ENCODE peak calls at places on chromosomes 11 and 22, in seven cellular contexts. One of them, this sample, is unnamed.

GRCh38 chr22:38761202-38762162 is 5.7 kb upstream of the SUN2 start:
- DNase-seq in SW 1271: no peak
- DNase-seq in stimulated activated CD8-positive, alpha-beta memory T cell treated with anti-CD3 and anti-CD28 coated beads, Interleukin-4, amount 100 ng/mL, for 24 hours: no peak
- DNase-seq in HEK293T: no peak
- DNase-seq in colonic mucosa: no peak
- DNase-seq in T follicular helper cell: no peak
- DNase-seq in fibroblast of mammary gland: no peak
- DNase-seq in this sample: no peak

GRCh38 chr11:36233226-36233625 is 56.0 kb downstream of the COMMD9 start:
- DNase-seq in SW 1271: no peak
- DNase-seq in stimulated activated CD8-positive, alpha-beta memory T cell treated with anti-CD3 and anti-CD28 coated beads, Interleukin-4, amount 100 ng/mL, for 24 hours: no peak
- DNase-seq in HEK293T: no peak
- DNase-seq in colonic mucosa: no peak
- DNase-seq in T follicular helper cell: no peak
- DNase-seq in fibroblast of mammary gland: peak
- DNase-seq in this sample: no peak

GRCh38 chr22:43974028-43974545 is 18.8 kb downstream of the SAMM50 start:
- DNase-seq in SW 1271: no peak
- DNase-seq in stimulated activated CD8-positive, alpha-beta memory T cell treated with anti-CD3 and anti-CD28 coated beads, Interleukin-4, amount 100 ng/mL, for 24 hours: no peak
- DNase-seq in HEK293T: no peak
- DNase-seq in colonic mucosa: no peak
- DNase-seq in T follicular helper cell: no peak
- DNase-seq in fibroblast of mammary gland: no peak
- DNase-seq in this sample: peak

GRCh38 chr11:86798988-86799387 is 1.4 kb upstream of the PRSS23 start:
- DNase-seq in SW 1271: no peak
- DNase-seq in stimulated activated CD8-positive, alpha-beta memory T cell treated with anti-CD3 and anti-CD28 coated beads, Interleukin-4, amount 100 ng/mL, for 24 hours: no peak
- DNase-seq in HEK293T: no peak
- DNase-seq in colonic mucosa: no peak
- DNase-seq in T follicular helper cell: no peak
- DNase-seq in fibroblast of mammary gland: peak
- DNase-seq in this sample: no peak

GRCh38 chr22:39943366-39943765 is 16.8 kb upstream of the TMA7B start:
- DNase-seq in SW 1271: no peak
- DNase-seq in stimulated activated CD8-positive, alpha-beta memory T cell treated with anti-CD3 and anti-CD28 coated beads, Interleukin-4, amount 100 ng/mL, for 24 hours: no peak
- DNase-seq in HEK293T: peak
- DNase-seq in colonic mucosa: no peak
- DNase-seq in T follicular helper cell: no peak
- DNase-seq in fibroblast of mammary gland: no peak
- DNase-seq in this sample: no peak

GRCh38 chr11:133936551-133936950 is 20.2 kb downstream of the IGSF9B start:
- DNase-seq in SW 1271: no peak
- DNase-seq in stimulated activated CD8-positive, alpha-beta memory T cell treated with anti-CD3 and anti-CD28 coated beads, Interleukin-4, amount 100 ng/mL, for 24 hours: no peak
- DNase-seq in HEK293T: no peak
- DNase-seq in colonic mucosa: no peak
- DNase-seq in T follicular helper cell: no peak
- DNase-seq in fibroblast of mammary gland: no peak
- DNase-seq in this sample: no peak

GRCh38 chr11:64081663-64082442 is 46.1 kb downstream of the FLRT1 start:
- DNase-seq in SW 1271: no peak
- DNase-seq in stimulated activated CD8-positive, alpha-beta memory T cell treated with anti-CD3 and anti-CD28 coated beads, Interleukin-4, amount 100 ng/mL, for 24 hours: no peak
- DNase-seq in HEK293T: no peak
- DNase-seq in colonic mucosa: no peak
- DNase-seq in T follicular helper cell: no peak
- DNase-seq in fibroblast of mammary gland: no peak
- DNase-seq in this sample: no peak

GRCh38 chr11:59770324-59770723 is 15.1 kb downstream of the STX3 start:
- DNase-seq in SW 1271: no peak
- DNase-seq in stimulated activated CD8-positive, alpha-beta memory T cell treated with anti-CD3 and anti-CD28 coated beads, Interleukin-4, amount 100 ng/mL, for 24 hours: no peak
- DNase-seq in HEK293T: no peak
- DNase-seq in colonic mucosa: no peak
- DNase-seq in T follicular helper cell: no peak
- DNase-seq in fibroblast of mammary gland: no peak
- DNase-seq in this sample: no peak

GRCh38 chr22:39068033-39068785 is 8.9 kb upstream of the APOBEC3G start:
- DNase-seq in SW 1271: no peak
- DNase-seq in stimulated activated CD8-positive, alpha-beta memory T cell treated with anti-CD3 and anti-CD28 coated beads, Interleukin-4, amount 100 ng/mL, for 24 hours: no peak
- DNase-seq in HEK293T: no peak
- DNase-seq in colonic mucosa: no peak
- DNase-seq in T follicular helper cell: no peak
- DNase-seq in fibroblast of mammary gland: no peak
- DNase-seq in this sample: no peak

This sample was measured in lower leg skin.